ENCODE peak calls at places on chromosomes 11 and 22, in four cellular contexts. E, V, I and O are unnamed samples.

GRCh38 chr22:19826619-19826950 is 28.1 kb downstream of the GNB1L start:
- DNase-seq in E (no peak), V (no peak), I (no peak), O (no peak)

GRCh38 chr11:116472661-116473060 is 300.1 kb downstream of the BUD13 start:
- DNase-seq in E (no peak), V (no peak), I (no peak), O (no peak)

GRCh38 chr11:92306966-92307504 is 82.4 kb downstream of the FAT3 start:
- DNase-seq in E (no peak), V (peak; percentile 24), I (no peak), O (no peak)

GRCh38 chr11:82701847-82702520 is 31.7 kb downstream of the FAM181B start:
- DNase-seq in E (no peak), V (peak; percentile 55), I (peak; percentile 41), O (no peak)

GRCh38 chr22:40654522-40655167 is 18.1 kb upstream of the MRTFA start:
- DNase-seq in E (peak; percentile 77), V (peak; percentile 71), I (peak; percentile 85), O (peak; percentile 39)

GRCh38 chr22:38346506-38346905 is 29.3 kb upstream of the CSNK1E start:
- DNase-seq in E (no peak), V (no peak), I (no peak), O (no peak)

GRCh38 chr11:116357769-116358544 is 414.8 kb downstream of the BUD13 start:
- DNase-seq in E (no peak), V (no peak), I (no peak), O (no peak)

GRCh38 chr11:104661481-104661880 is 236.8 kb downstream of the CASP12 start:
- DNase-seq in E (no peak), V (no peak), I (no peak), O (no peak)

GRCh38 chr11:124071622-124071948 is 30.5 kb upstream of the OR10G7 start:
- DNase-seq in E (no peak), V (no peak), I (no peak), O (no peak)

GRCh38 chr22:23570681-23571080 is 9.4 kb downstream of the IGLL1 start:
- DNase-seq in E (no peak), V (no peak), I (no peak), O (no peak)

DNA sequence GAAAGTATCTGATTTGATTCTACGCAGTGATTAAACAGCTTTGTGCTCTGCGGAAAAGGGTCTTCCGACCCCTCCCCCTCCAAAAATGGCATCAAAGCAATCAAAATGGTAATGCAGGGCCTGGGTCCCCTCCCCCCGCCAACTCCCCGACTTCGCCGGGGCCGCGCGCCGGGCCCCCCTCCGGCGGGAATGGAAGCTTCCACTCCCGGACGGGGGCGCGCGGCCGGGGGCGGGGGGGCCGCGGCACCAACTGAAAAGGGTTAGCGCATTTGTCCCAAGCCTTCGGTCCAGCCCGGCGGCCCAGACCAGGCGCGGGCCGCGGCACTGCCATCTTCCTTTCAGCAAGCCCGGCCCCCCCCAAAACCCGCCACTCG is 2.9 kb downstream of the PHF21B start:
- DNase-seq in E (no peak), V (no peak), I (no peak), O (no peak)
- H3K4me3 ChIP-seq in E (peak overlapping the region; percentile 40), V (no peak overlapping the region), I (no peak overlapping the region), O (no peak overlapping the region)

GRCh38 chr11:69000831-69001245 is 12.2 kb downstream of the MRGPRF start:
- DNase-seq in E (no peak), V (peak; percentile 74), I (peak; percentile 95), O (peak; percentile 56)
- TF ChIP-seq CTCF in E (peak; percentile 38), V (peak; percentile 59), I (peak; percentile 55), O (peak; percentile 64)

GRCh38 chr11:93663021-93663420 is 1.5 kb downstream of the CEP295 start:
- DNase-seq in E (no peak), V (no peak), I (no peak), O (no peak)
- H3K4me3 ChIP-seq in E (no peak overlapping the region), V (no peak overlapping the region), I (no peak overlapping the region), O (no peak overlapping the region)

DNA sequence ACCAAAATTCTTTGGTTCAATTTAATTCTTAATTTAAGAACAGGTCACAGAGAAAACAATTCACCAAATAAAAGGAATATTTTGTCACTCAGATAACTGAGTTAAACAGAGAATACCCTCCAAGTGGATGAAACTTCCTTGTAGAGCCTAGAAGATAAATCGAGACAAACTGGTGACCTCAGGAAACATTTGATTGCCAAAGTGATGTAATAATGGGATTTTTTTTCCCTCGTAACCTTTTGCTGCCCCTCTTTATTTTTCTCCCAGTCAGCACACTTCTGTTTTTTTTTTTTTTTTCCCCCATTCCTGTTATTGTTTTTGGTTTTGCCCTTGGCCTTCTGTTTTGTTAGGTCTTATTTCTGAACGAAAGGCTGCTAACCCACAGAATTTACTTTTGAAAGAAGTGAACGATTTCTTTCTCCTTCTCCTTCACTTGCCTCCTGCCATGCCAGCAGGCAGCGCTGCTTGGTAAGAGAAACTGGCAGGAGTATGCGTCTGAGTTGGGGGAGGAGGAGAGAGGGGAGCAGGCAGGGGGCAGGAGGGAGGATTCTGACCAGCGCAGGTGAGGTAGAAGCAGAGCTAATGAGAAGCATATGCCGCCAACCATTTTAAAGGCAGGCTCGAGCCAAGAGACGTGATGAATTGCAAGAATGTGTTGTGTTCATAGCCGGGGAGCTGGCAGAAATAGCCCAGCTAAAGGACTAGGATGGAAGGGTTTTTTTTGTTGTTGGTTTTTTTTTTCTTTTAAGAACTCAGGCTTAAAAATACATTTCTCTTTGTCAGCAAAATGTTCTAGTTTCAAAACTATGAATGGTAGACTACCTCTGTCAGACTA is 121.9 kb upstream of the MTMR2 start:
- DNase-seq in E (peak; percentile 21), V (peak; percentile 21), I (peak; percentile 81), O (peak; percentile 82)
- TF ChIP-seq CTCF in E (no peak), V (peak; percentile 44), I (peak; percentile 23), O (peak; percentile 60)

GRCh38 chr11:57196556-57196955 is 14.8 kb downstream of the LRRC55 start:
- DNase-seq in E (no peak), V (no peak), I (no peak), O (no peak)
- H3K4me3 ChIP-seq in E (no peak overlapping the region), V (no peak overlapping the region), I (no peak overlapping the region), O (no peak overlapping the region)